ENCODE peak calls at places on chromosomes 3 and 15, in eight cellular contexts. I, T, V, Z, A, N, F and C are unnamed samples.

GRCh38 chr3:126995254-126995770 is 12.4 kb downstream of the PLXNA1 start:
- DNase-seq in I (no peak), T (no peak), V (no peak), Z (no peak), A (no peak), N (no peak), F (no peak), C (no peak)

GRCh38 chr15:85282504-85283115 is 97.8 kb upstream of the AKAP13 start:
- DNase-seq in I (no peak), T (no peak), V (peak; percentile 71), Z (no peak), A (no peak), N (peak; percentile 41), F (no peak), C (no peak)

GRCh38 chr3:182912476-182912875 is 67.9 kb downstream of the DCUN1D1 start:
- DNase-seq in I (no peak), T (peak; percentile 6), V (no peak), Z (no peak), A (no peak), N (no peak), F (no peak), C (no peak)

GRCh38 chr3:156725706-156726105 is 51.3 kb downstream of the TIPARP start:
- DNase-seq in I (no peak), T (no peak), V (no peak), Z (no peak), A (no peak), N (no peak), F (no peak), C (no peak)

GRCh38 chr3:39254806-39255449 is 24.9 kb downstream of the CX3CR1 start:
- DNase-seq in I (no peak), T (no peak), V (peak; percentile 43), Z (no peak), A (no peak), N (no peak), F (no peak), C (no peak)

GRCh38 chr3:138458774-138459499 is 24.5 kb downstream of the ESYT3 start:
- DNase-seq in I (peak; percentile 9), T (no peak), V (no peak), Z (no peak), A (no peak), N (no peak), F (peak; percentile 49), C (peak; percentile 54)

GRCh38 chr15:87753539-87753938 is 503.0 kb downstream of the NTRK3 start:
- DNase-seq in I (no peak), T (no peak), V (no peak), Z (no peak), A (no peak), N (no peak), F (no peak), C (no peak)

GRCh38 chr3:16801223-16801622 is 83.5 kb upstream of the PLCL2 start:
- DNase-seq in I (no peak), T (no peak), V (no peak), Z (no peak), A (no peak), N (no peak), F (no peak), C (no peak)

GRCh38 chr3:134449277-134449676 is 36.5 kb downstream of the ANAPC13 start:
- DNase-seq in I (no peak), T (peak; percentile 44), V (peak; percentile 45), Z (peak; percentile 69), A (no peak), N (peak; percentile 56), F (peak; percentile 72), C (no peak)

DNA sequence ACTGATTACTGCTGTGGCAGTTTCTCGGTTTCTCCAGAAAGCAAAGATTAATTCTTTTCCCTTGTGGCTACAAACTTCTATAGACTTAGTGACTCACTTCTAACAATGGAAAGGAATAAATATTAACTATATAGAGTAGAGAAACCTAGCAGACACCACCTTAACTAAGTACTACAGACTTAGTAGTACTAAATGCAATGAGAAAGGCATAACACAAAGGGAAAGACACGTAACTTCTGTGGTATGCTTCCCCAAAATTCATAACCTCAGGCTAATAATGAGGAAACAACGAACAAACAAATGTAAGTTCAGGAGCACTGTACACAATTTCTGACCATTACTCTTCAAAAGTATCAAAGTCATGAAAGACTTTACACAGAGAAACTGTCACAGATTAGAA is 31.2 kb downstream of the ATG3 start:
- DNase-seq in I (no peak), T (no peak), V (no peak), Z (no peak), A (no peak), N (no peak), F (no peak), C (no peak)
- H3K36me3 ChIP-seq in I (no peaks in the 10 kb centered on the region), T (peaks cover 36% of the 10 kb centered on the region), V (peaks cover 7% of the 10 kb centered on the region), Z (no peaks in the 10 kb centered on the region), A (peaks cover 19% of the 10 kb centered on the region), N (no peaks in the 10 kb centered on the region), F (peaks cover 21% of the 10 kb centered on the region), C (peaks cover 51% of the 10 kb centered on the region)

GRCh38 chr3:112482675-112483074 is 16.6 kb downstream of the BTLA start:
- DNase-seq in I (no peak), T (no peak), V (no peak), Z (no peak), A (no peak), N (no peak), F (no peak), C (no peak)

GRCh38 chr3:112472676-112473075 is 26.6 kb downstream of the BTLA start:
- DNase-seq in I (no peak), T (no peak), V (no peak), Z (no peak), A (no peak), N (no peak), F (no peak), C (no peak)

GRCh38 chr3:112481342-112481870 is 17.9 kb downstream of the BTLA start:
- DNase-seq in I (no peak), T (no peak), V (no peak), Z (no peak), A (no peak), N (no peak), F (no peak), C (no peak)

GRCh38 chr3:112471926-112472325 is 27.3 kb downstream of the BTLA start:
- DNase-seq in I (no peak), T (no peak), V (no peak), Z (no peak), A (no peak), N (no peak), F (no peak), C (no peak)

DNA sequence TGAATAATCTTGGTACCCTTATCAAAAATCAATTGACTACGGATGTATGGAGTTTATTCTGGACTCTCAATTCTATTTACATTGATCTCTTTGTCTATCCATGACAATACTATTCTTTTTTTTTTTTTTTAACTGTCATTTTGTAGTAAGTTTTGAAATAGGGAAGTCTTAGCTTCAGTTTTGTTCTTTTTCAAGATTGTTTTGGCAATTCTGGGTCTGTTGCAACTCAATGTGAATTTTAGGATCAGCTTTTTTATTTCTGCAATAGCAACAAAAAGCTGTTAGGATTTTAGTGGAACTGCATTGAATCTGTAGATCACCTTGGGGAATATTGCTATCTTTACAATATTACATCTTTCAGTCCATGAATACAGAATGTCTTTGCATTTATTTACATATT is 21.4 kb downstream of the BTLA start:
- DNase-seq in I (no peak), T (no peak), V (no peak), Z (no peak), A (no peak), N (no peak), F (no peak), C (no peak)
- H3K27me3 ChIP-seq in I (no peaks in the 10 kb centered on the region), T (no peaks in the 10 kb centered on the region), V (no peaks in the 10 kb centered on the region), Z (no peaks in the 10 kb centered on the region), A (no peaks in the 10 kb centered on the region), N (no peaks in the 10 kb centered on the region), F (no peaks in the 10 kb centered on the region), C (no peaks in the 10 kb centered on the region)

GRCh38 chr3:192747746-192748145 is 20.4 kb upstream of the FGF12 start:
- DNase-seq in I (no peak), T (no peak), V (no peak), Z (no peak), A (no peak), N (no peak), F (no peak), C (no peak)
- H3K36me3 ChIP-seq in I (no peaks in the 10 kb centered on the region), T (no peaks in the 10 kb centered on the region), V (no peaks in the 10 kb centered on the region), Z (no peaks in the 10 kb centered on the region), A (no peaks in the 10 kb centered on the region), N (no peaks in the 10 kb centered on the region), F (no peaks in the 10 kb centered on the region), C (no peaks in the 10 kb centered on the region)

GRCh38 chr3:72144773-72145505 is 360.0 kb upstream of the PROK2 start:
- DNase-seq in I (no peak), T (peak; percentile 73), V (no peak), Z (no peak), A (no peak), N (no peak), F (no peak), C (no peak)
- H3K27me3 ChIP-seq in I (no peaks in the 10 kb centered on the region), T (peaks cover 14% of the 10 kb centered on the region), V (peaks cover 7% of the 10 kb centered on the region), Z (no peaks in the 10 kb centered on the region), A (no peaks in the 10 kb centered on the region), N (no peaks in the 10 kb centered on the region), F (no peaks in the 10 kb centered on the region), C (no peaks in the 10 kb centered on the region)

GRCh38 chr3:120821426-120821825 is 78.9 kb downstream of the GTF2E1 start:
- DNase-seq in I (no peak), T (no peak), V (no peak), Z (no peak), A (no peak), N (no peak), F (no peak), C (no peak)
- H3K36me3 ChIP-seq in I (no peaks in the 10 kb centered on the region), T (no peaks in the 10 kb centered on the region), V (no peaks in the 10 kb centered on the region), Z (no peaks in the 10 kb centered on the region), A (no peaks in the 10 kb centered on the region), N (no peaks in the 10 kb centered on the region), F (no peaks in the 10 kb centered on the region), C (no peaks in the 10 kb centered on the region)

GRCh38 chr3:52870471-52870870 is 26.9 kb downstream of the STIMATE start:
- DNase-seq in I (no peak), T (no peak), V (no peak), Z (no peak), A (no peak), N (no peak), F (no peak), C (no peak)
- H3K27me3 ChIP-seq in I (no peaks in the 10 kb centered on the region), T (no peaks in the 10 kb centered on the region), V (no peaks in the 10 kb centered on the region), Z (no peaks in the 10 kb centered on the region), A (no peaks in the 10 kb centered on the region), N (no peaks in the 10 kb centered on the region), F (no peaks in the 10 kb centered on the region), C (no peaks in the 10 kb centered on the region)